ENCODE peak calls at places on chromosomes 2 and 18, in eight cellular contexts. One of them, this sample, is unnamed.

GRCh38 chr2:24818721-24819167 is 25.5 kb downstream of the CENPO start:
- DNase-seq in HCT116: no peak
- DNase-seq in H1: peak; percentile 39
- DNase-seq in HepG2: no peak
- DNase-seq in right lobe of liver: no peak
- DNase-seq in upper lobe of left lung: no peak
- DNase-seq in breast epithelium: no peak
- DNase-seq in IMR-90: peak; percentile 63
- DNase-seq in this sample: no peak

GRCh38 chr2:67346718-67347407 is 50.3 kb upstream of the ETAA1 start:
- DNase-seq in HepG2: no peak
- DNase-seq in right lobe of liver: no peak
- DNase-seq in breast epithelium: no peak
- DNase-seq in IMR-90: peak; percentile 76
- DNase-seq in HCT116: no peak
- DNase-seq in upper lobe of left lung: no peak
- DNase-seq in H1: no peak
- DNase-seq in this sample: no peak

GRCh38 chr2:10541081-10541480 is 93.0 kb upstream of the ODC1 start:
- DNase-seq in breast epithelium: no peak
- DNase-seq in H1: no peak
- DNase-seq in HCT116: no peak
- DNase-seq in HepG2: no peak
- DNase-seq in upper lobe of left lung: no peak
- DNase-seq in right lobe of liver: no peak
- DNase-seq in IMR-90: no peak
- DNase-seq in this sample: no peak

GRCh38 chr18:3008546-3008945 is 4.4 kb downstream of the LPIN2 start:
- DNase-seq in HepG2: no peak
- DNase-seq in upper lobe of left lung: no peak
- DNase-seq in H1: no peak
- DNase-seq in breast epithelium: no peak
- DNase-seq in IMR-90: peak; percentile 95
- DNase-seq in HCT116: no peak
- DNase-seq in right lobe of liver: no peak
- DNase-seq in this sample: no peak

GRCh38 chr2:208142925-208143799 is 2.8 kb downstream of the CRYGB start:
- DNase-seq in HepG2: peak; percentile 93
- DNase-seq in HCT116: no peak
- DNase-seq in upper lobe of left lung: no peak
- DNase-seq in IMR-90: no peak
- DNase-seq in H1: no peak
- DNase-seq in right lobe of liver: no peak
- DNase-seq in breast epithelium: no peak
- DNase-seq in this sample: no peak

GRCh38 chr18:36578871-36579270 is 249.9 kb downstream of the TPGS2 start:
- DNase-seq in breast epithelium: no peak
- DNase-seq in right lobe of liver: no peak
- DNase-seq in IMR-90: peak; percentile 62
- DNase-seq in HepG2: no peak
- DNase-seq in HCT116: no peak
- DNase-seq in H1: no peak
- DNase-seq in upper lobe of left lung: no peak
- DNase-seq in this sample: no peak

GRCh38 chr2:150567771-150568278 is 80.4 kb upstream of the RND3 start:
- DNase-seq in right lobe of liver: no peak
- DNase-seq in HCT116: no peak
- DNase-seq in breast epithelium: no peak
- DNase-seq in H1: no peak
- DNase-seq in HepG2: no peak
- DNase-seq in upper lobe of left lung: no peak
- DNase-seq in IMR-90: peak; percentile 72
- DNase-seq in this sample: no peak

GRCh38 chr2:12096425-12096824 is 350.0 kb downstream of the LPIN1 start:
- DNase-seq in upper lobe of left lung: no peak
- DNase-seq in right lobe of liver: no peak
- DNase-seq in HCT116: no peak
- DNase-seq in IMR-90: no peak
- DNase-seq in HepG2: no peak
- DNase-seq in H1: no peak
- DNase-seq in breast epithelium: no peak
- DNase-seq in this sample: no peak

GRCh38 chr18:76349067-76349715 is 145.9 kb downstream of the ZNF516 start:
- DNase-seq in HepG2: peak; percentile 67
- DNase-seq in IMR-90: peak; percentile 67
- DNase-seq in upper lobe of left lung: peak; percentile 58
- DNase-seq in right lobe of liver: peak; percentile 49
- DNase-seq in H1: peak; percentile 86
- DNase-seq in HCT116: peak; percentile 46
- DNase-seq in breast epithelium: no peak
- DNase-seq in this sample: peak; percentile 78

GRCh38 chr2:237201461-237202287 is 116.0 kb downstream of the COPS8 start:
- DNase-seq in breast epithelium: no peak
- DNase-seq in upper lobe of left lung: no peak
- DNase-seq in HepG2: peak; percentile 55
- DNase-seq in IMR-90: peak; percentile 87
- DNase-seq in right lobe of liver: no peak
- DNase-seq in H1: no peak
- DNase-seq in HCT116: peak; percentile 73
- DNase-seq in this sample: no peak

GRCh38 chr2:64228126-64228678 is 84.0 kb upstream of the PELI1 start:
- DNase-seq in breast epithelium: peak; percentile 57
- DNase-seq in IMR-90: peak; percentile 53
- DNase-seq in upper lobe of left lung: peak; percentile 92
- DNase-seq in HCT116: peak; percentile 15
- DNase-seq in H1: peak; percentile 88
- DNase-seq in right lobe of liver: peak; percentile 90
- DNase-seq in HepG2: peak; percentile 29
- DNase-seq in this sample: peak; percentile 59
- TF ChIP-seq POLR2A in breast epithelium: no peak
- TF ChIP-seq POLR2A in IMR-90: no peak
- TF ChIP-seq POLR2A in upper lobe of left lung: no peak
- TF ChIP-seq POLR2A in HCT116: no peak
- TF ChIP-seq POLR2A in H1: peak; percentile 37
- TF ChIP-seq POLR2A in right lobe of liver: peak; percentile 43
- TF ChIP-seq POLR2A in HepG2: no peak
- TF ChIP-seq POLR2A in this sample: peak; percentile 72

GRCh38 chr2:120763931-120764330 is 28.3 kb downstream of the GLI2 start:
- DNase-seq in IMR-90: no peak
- DNase-seq in HCT116: no peak
- DNase-seq in breast epithelium: peak; percentile 6
- DNase-seq in H1: no peak
- DNase-seq in HepG2: no peak
- DNase-seq in upper lobe of left lung: peak; percentile 12
- DNase-seq in right lobe of liver: peak; percentile 7
- DNase-seq in this sample: no peak

GRCh38 chr2:120765911-120766757 is 30.5 kb downstream of the GLI2 start:
- DNase-seq in IMR-90: peak; percentile 99
- DNase-seq in breast epithelium: peak; percentile 54
- DNase-seq in right lobe of liver: peak; percentile 38
- DNase-seq in H1: no peak
- DNase-seq in HepG2: no peak
- DNase-seq in upper lobe of left lung: peak; percentile 45
- DNase-seq in HCT116: no peak
- DNase-seq in this sample: peak; percentile 42

GRCh38 chr2:120766758-120767351 is 31.2 kb downstream of the GLI2 start:
- DNase-seq in H1: no peak
- DNase-seq in breast epithelium: peak; percentile 41
- DNase-seq in upper lobe of left lung: no peak
- DNase-seq in HCT116: no peak
- DNase-seq in HepG2: no peak
- DNase-seq in right lobe of liver: peak; percentile 13
- DNase-seq in IMR-90: peak; percentile 50
- DNase-seq in this sample: no peak

GRCh38 chr2:120764434-120764833 is 28.8 kb downstream of the GLI2 start:
- DNase-seq in HepG2: no peak
- DNase-seq in IMR-90: no peak
- DNase-seq in breast epithelium: peak; percentile 38
- DNase-seq in H1: no peak
- DNase-seq in upper lobe of left lung: peak; percentile 15
- DNase-seq in right lobe of liver: peak; percentile 6
- DNase-seq in HCT116: no peak
- DNase-seq in this sample: no peak

GRCh38 chr2:120765031-120765910 is 29.6 kb downstream of the GLI2 start:
- DNase-seq in upper lobe of left lung: no peak
- DNase-seq in HepG2: no peak
- DNase-seq in right lobe of liver: peak; percentile 21
- DNase-seq in HCT116: no peak
- DNase-seq in breast epithelium: peak; percentile 34
- DNase-seq in IMR-90: peak; percentile 48
- DNase-seq in H1: no peak
- DNase-seq in this sample: no peak
- H3K9me3 ChIP-seq in upper lobe of left lung: no peaks in the 10 kb centered on the region
- H3K9me3 ChIP-seq in HepG2: no peaks in the 10 kb centered on the region
- H3K9me3 ChIP-seq in right lobe of liver: no peaks in the 10 kb centered on the region
- H3K9me3 ChIP-seq in HCT116: no peaks in the 10 kb centered on the region
- H3K9me3 ChIP-seq in breast epithelium: no peaks in the 10 kb centered on the region
- H3K9me3 ChIP-seq in IMR-90: no peaks in the 10 kb centered on the region
- H3K9me3 ChIP-seq in H1: no peaks in the 10 kb centered on the region
- H3K9me3 ChIP-seq in this sample: no peaks in the 10 kb centered on the region

GRCh38 chr2:120969613-120970355 is 234.1 kb downstream of the GLI2 start:
- DNase-seq in IMR-90: no peak
- DNase-seq in upper lobe of left lung: no peak
- DNase-seq in HepG2: no peak
- DNase-seq in H1: no peak
- DNase-seq in HCT116: no peak
- DNase-seq in right lobe of liver: no peak
- DNase-seq in breast epithelium: no peak
- DNase-seq in this sample: no peak

GRCh38 chr2:120974950-120975349 is 239.3 kb downstream of the GLI2 start:
- DNase-seq in breast epithelium: no peak
- DNase-seq in IMR-90: no peak
- DNase-seq in HCT116: no peak
- DNase-seq in H1: no peak
- DNase-seq in upper lobe of left lung: no peak
- DNase-seq in HepG2: no peak
- DNase-seq in right lobe of liver: no peak
- DNase-seq in this sample: no peak

GRCh38 chr2:120972286-120972685 is 236.6 kb downstream of the GLI2 start:
- DNase-seq in right lobe of liver: no peak
- DNase-seq in upper lobe of left lung: no peak
- DNase-seq in H1: no peak
- DNase-seq in HepG2: no peak
- DNase-seq in IMR-90: no peak
- DNase-seq in breast epithelium: no peak
- DNase-seq in HCT116: no peak
- DNase-seq in this sample: no peak

GRCh38 chr2:120971866-120972265 is 236.2 kb downstream of the GLI2 start:
- DNase-seq in H1: no peak
- DNase-seq in breast epithelium: no peak
- DNase-seq in upper lobe of left lung: no peak
- DNase-seq in HCT116: no peak
- DNase-seq in HepG2: no peak
- DNase-seq in IMR-90: no peak
- DNase-seq in right lobe of liver: no peak
- DNase-seq in this sample: no peak

GRCh38 chr2:120973196-120973595 is 237.5 kb downstream of the GLI2 start:
- DNase-seq in H1: no peak
- DNase-seq in upper lobe of left lung: no peak
- DNase-seq in breast epithelium: no peak
- DNase-seq in IMR-90: no peak
- DNase-seq in HCT116: no peak
- DNase-seq in HepG2: no peak
- DNase-seq in right lobe of liver: no peak
- DNase-seq in this sample: no peak
- TF ChIP-seq POLR2A in H1: no peak
- TF ChIP-seq POLR2A in upper lobe of left lung: no peak
- TF ChIP-seq POLR2A in breast epithelium: no peak
- TF ChIP-seq POLR2A in IMR-90: no peak
- TF ChIP-seq POLR2A in HCT116: no peak
- TF ChIP-seq POLR2A in HepG2: no peak
- TF ChIP-seq POLR2A in right lobe of liver: no peak
- TF ChIP-seq POLR2A in this sample: no peak

GRCh38 chr2:95215018-95215612 is 7.8 kb downstream of the ZNF892 start:
- DNase-seq in breast epithelium: no peak
- DNase-seq in IMR-90: no peak
- DNase-seq in H1: no peak
- DNase-seq in right lobe of liver: no peak
- DNase-seq in upper lobe of left lung: no peak
- DNase-seq in HepG2: no peak
- DNase-seq in HCT116: no peak
- DNase-seq in this sample: no peak
- H3K9me3 ChIP-seq in breast epithelium: peaks cover 91% of the 10 kb centered on the region
- H3K9me3 ChIP-seq in IMR-90: peaks cover 67% of the 10 kb centered on the region
- H3K9me3 ChIP-seq in H1: peaks cover 92% of the 10 kb centered on the region
- H3K9me3 ChIP-seq in right lobe of liver: no peaks in the 10 kb centered on the region
- H3K9me3 ChIP-seq in upper lobe of left lung: peaks cover 99% of the 10 kb centered on the region
- H3K9me3 ChIP-seq in HepG2: peaks cover 88% of the 10 kb centered on the region
- H3K9me3 ChIP-seq in HCT116: peaks cover 48% of the 10 kb centered on the region
- H3K9me3 ChIP-seq in this sample: peaks cover 29% of the 10 kb centered on the region

GRCh38 chr2:38113036-38113435 is 37.1 kb upstream of the CYP1B1 start:
- DNase-seq in IMR-90: no peak
- DNase-seq in breast epithelium: no peak
- DNase-seq in HepG2: no peak
- DNase-seq in right lobe of liver: no peak
- DNase-seq in H1: no peak
- DNase-seq in HCT116: no peak
- DNase-seq in upper lobe of left lung: peak; percentile 40
- DNase-seq in this sample: no peak

GRCh38 chr2:38107738-38108410 is 31.9 kb upstream of the CYP1B1 start:
- DNase-seq in H1: no peak
- DNase-seq in right lobe of liver: no peak
- DNase-seq in HCT116: no peak
- DNase-seq in IMR-90: no peak
- DNase-seq in upper lobe of left lung: no peak
- DNase-seq in breast epithelium: no peak
- DNase-seq in HepG2: no peak
- DNase-seq in this sample: no peak

GRCh38 chr2:38106420-38107182 is 30.6 kb upstream of the CYP1B1 start:
- DNase-seq in right lobe of liver: no peak
- DNase-seq in H1: no peak
- DNase-seq in upper lobe of left lung: peak; percentile 43
- DNase-seq in breast epithelium: no peak
- DNase-seq in HCT116: no peak
- DNase-seq in IMR-90: peak; percentile 71
- DNase-seq in HepG2: no peak
- DNase-seq in this sample: no peak

GRCh38 chr2:38108907-38109731 is 33.2 kb upstream of the CYP1B1 start:
- DNase-seq in HCT116: no peak
- DNase-seq in breast epithelium: no peak
- DNase-seq in H1: no peak
- DNase-seq in HepG2: no peak
- DNase-seq in right lobe of liver: no peak
- DNase-seq in IMR-90: no peak
- DNase-seq in upper lobe of left lung: no peak
- DNase-seq in this sample: no peak

GRCh38 chr2:38109732-38110181 is 33.8 kb upstream of the CYP1B1 start:
- DNase-seq in H1: no peak
- DNase-seq in upper lobe of left lung: no peak
- DNase-seq in right lobe of liver: no peak
- DNase-seq in HepG2: peak; percentile 12
- DNase-seq in IMR-90: no peak
- DNase-seq in breast epithelium: no peak
- DNase-seq in HCT116: no peak
- DNase-seq in this sample: no peak
- TF ChIP-seq POLR2A in H1: no peak
- TF ChIP-seq POLR2A in upper lobe of left lung: no peak
- TF ChIP-seq POLR2A in right lobe of liver: peak; percentile 34
- TF ChIP-seq POLR2A in HepG2: no peak
- TF ChIP-seq POLR2A in IMR-90: no peak
- TF ChIP-seq POLR2A in breast epithelium: no peak
- TF ChIP-seq POLR2A in HCT116: no peak
- TF ChIP-seq POLR2A in this sample: no peak

GRCh38 chr18:31977270-31977872 is 34.4 kb upstream of the TRAPPC8 start:
- DNase-seq in HepG2: peak; percentile 68
- DNase-seq in HCT116: peak; percentile 54
- DNase-seq in IMR-90: peak; percentile 54
- DNase-seq in upper lobe of left lung: no peak
- DNase-seq in H1: peak; percentile 59
- DNase-seq in right lobe of liver: no peak
- DNase-seq in breast epithelium: no peak
- DNase-seq in this sample: no peak
- H3K9me3 ChIP-seq in HepG2: peaks cover 33% of the 10 kb centered on the region
- H3K9me3 ChIP-seq in HCT116: peaks cover 5% of the 10 kb centered on the region
- H3K9me3 ChIP-seq in IMR-90: peaks cover 9% of the 10 kb centered on the region
- H3K9me3 ChIP-seq in upper lobe of left lung: peaks cover 28% of the 10 kb centered on the region
- H3K9me3 ChIP-seq in H1: no peaks in the 10 kb centered on the region
- H3K9me3 ChIP-seq in right lobe of liver: no peaks in the 10 kb centered on the region
- H3K9me3 ChIP-seq in breast epithelium: peaks cover 23% of the 10 kb centered on the region
- H3K9me3 ChIP-seq in this sample: peaks cover 4% of the 10 kb centered on the region